ENCODE peak calls at places on chromosome 2, in eight cellular contexts. Z, I, K, F, D, C, U and G are unnamed samples.

GRCh38 chr2:55590810-55591440 is 26.5 kb downstream of the PPP4R3B start:
- DNase-seq in Z (peak), I (no peak), K (no peak), F (peak), D (no peak), C (no peak), U (no peak), G (no peak)

GRCh38 chr2:31197166-31197565 is 20.1 kb downstream of the CAPN14 start:
- DNase-seq in Z (no peak), I (no peak), K (peak), F (no peak), D (no peak), C (no peak), U (no peak), G (no peak)

GRCh38 chr2:190637331-190637734 is 11.6 kb upstream of the NAB1 start:
- DNase-seq in Z (peak), I (no peak), K (no peak), F (no peak), D (no peak), C (no peak), U (no peak), G (no peak)

GRCh38 chr2:120566331-120567035 is 169.2 kb upstream of the GLI2 start:
- DNase-seq in Z (peak), I (no peak), K (no peak), F (no peak), D (no peak), C (no peak), U (peak), G (no peak)

GRCh38 chr2:229407170-229407569 is 136.1 kb upstream of the PID1 start:
- DNase-seq in Z (peak), I (peak), K (no peak), F (no peak), D (no peak), C (no peak), U (peak), G (no peak)

GRCh38 chr2:10410001-10410671 is 38.0 kb downstream of the ODC1 start:
- DNase-seq in Z (no peak), I (no peak), K (no peak), F (peak), D (no peak), C (no peak), U (no peak), G (no peak)

GRCh38 chr2:56580242-56580641 is 396.5 kb downstream of the CCDC85A start:
- DNase-seq in Z (no peak), I (no peak), K (no peak), F (no peak), D (no peak), C (no peak), U (no peak), G (no peak)

GRCh38 chr2:28325567-28326468 is 66.8 kb upstream of the FOSL2 start:
- DNase-seq in Z (peak), I (no peak), K (no peak), F (peak), D (no peak), C (no peak), U (peak), G (no peak)

GRCh38 chr2:85680707-85681353 is 12.8 kb upstream of the SFTPB start:
- DNase-seq in Z (peak), I (no peak), K (peak), F (no peak), D (no peak), C (no peak), U (no peak), G (no peak)

GRCh38 chr2:217402622-217403383 is 542.9 kb upstream of the TNP1 start:
- DNase-seq in Z (peak), I (peak), K (no peak), F (no peak), D (no peak), C (no peak), U (no peak), G (no peak)

GRCh38 chr2:209371407-209371806 is 52.4 kb upstream of the MAP2 start:
- DNase-seq in Z (no peak), I (no peak), K (no peak), F (no peak), D (no peak), C (no peak), U (no peak), G (no peak)

GRCh38 chr2:1745171-1746023 is 1.1 kb upstream of the PXDN start:
- DNase-seq in Z (no peak), I (no peak), K (no peak), F (no peak), D (no peak), C (no peak), U (peak), G (no peak)

GRCh38 chr2:80304522-80304878 is at the start of gene LRRTM1:
- DNase-seq in Z (no peak), I (no peak), K (peak), F (no peak), D (peak), C (no peak), U (no peak), G (peak)

GRCh38 chr2:98277156-98277859 is 68.9 kb upstream of the CNGA3 start:
- DNase-seq in Z (no peak), I (no peak), K (no peak), F (peak), D (no peak), C (no peak), U (no peak), G (no peak)

GRCh38 chr2:99597616-99598015 is 107.8 kb upstream of the REV1 start:
- DNase-seq in Z (no peak), I (no peak), K (no peak), F (no peak), D (no peak), C (no peak), U (no peak), G (no peak)

GRCh38 chr2:60641866-60642788 is 88.7 kb upstream of the BCL11A start:
- DNase-seq in Z (peak), I (no peak), K (no peak), F (peak), D (no peak), C (no peak), U (no peak), G (no peak)

GRCh38 chr2:70936165-70936978 is 672 bp downstream of the ATP6V1B1 start:
- DNase-seq in Z (no peak), I (no peak), K (no peak), F (no peak), D (peak), C (no peak), U (no peak), G (no peak)

GRCh38 chr2:236642125-236642524 is 72.5 kb downstream of the ACKR3 start:
- DNase-seq in Z (no peak), I (no peak), K (no peak), F (no peak), D (no peak), C (no peak), U (no peak), G (no peak)

GRCh38 chr2:222976521-222977076 is 75.4 kb upstream of the KCNE4 start:
- DNase-seq in Z (peak), I (no peak), K (no peak), F (no peak), D (no peak), C (no peak), U (no peak), G (no peak)

GRCh38 chr2:151669585-151670081 is 64.6 kb downstream of the NEB start:
- DNase-seq in Z (peak), I (no peak), K (no peak), F (no peak), D (no peak), C (no peak), U (no peak), G (no peak)

GRCh38 chr2:105376789-105377231 is 22.0 kb downstream of the FHL2 start:
- DNase-seq in Z (no peak), I (no peak), K (no peak), F (no peak), D (no peak), C (no peak), U (no peak), G (no peak)

GRCh38 chr2:20052872-20053281 is 1.4 kb upstream of the LAPTM4A start:
- DNase-seq in Z (peak), I (peak), K (peak), F (no peak), D (no peak), C (no peak), U (no peak), G (no peak)

GRCh38 chr2:3512086-3512485 is 7.2 kb downstream of the ADI1 start:
- DNase-seq in Z (no peak), I (no peak), K (no peak), F (no peak), D (no peak), C (no peak), U (no peak), G (no peak)

GRCh38 chr2:136048886-136049832 is 63.7 kb upstream of the DARS1 start:
- DNase-seq in Z (no peak), I (no peak), K (no peak), F (no peak), D (no peak), C (no peak), U (no peak), G (no peak)

GRCh38 chr2:48829036-48829435 is 73.5 kb upstream of the LHCGR start:
- DNase-seq in Z (no peak), I (no peak), K (no peak), F (no peak), D (no peak), C (no peak), U (no peak), G (no peak)

GRCh38 chr2:128446049-128446811 is 127.6 kb upstream of the HS6ST1 start:
- DNase-seq in Z (no peak), I (peak), K (peak), F (no peak), D (no peak), C (peak), U (no peak), G (no peak)

DNA sequence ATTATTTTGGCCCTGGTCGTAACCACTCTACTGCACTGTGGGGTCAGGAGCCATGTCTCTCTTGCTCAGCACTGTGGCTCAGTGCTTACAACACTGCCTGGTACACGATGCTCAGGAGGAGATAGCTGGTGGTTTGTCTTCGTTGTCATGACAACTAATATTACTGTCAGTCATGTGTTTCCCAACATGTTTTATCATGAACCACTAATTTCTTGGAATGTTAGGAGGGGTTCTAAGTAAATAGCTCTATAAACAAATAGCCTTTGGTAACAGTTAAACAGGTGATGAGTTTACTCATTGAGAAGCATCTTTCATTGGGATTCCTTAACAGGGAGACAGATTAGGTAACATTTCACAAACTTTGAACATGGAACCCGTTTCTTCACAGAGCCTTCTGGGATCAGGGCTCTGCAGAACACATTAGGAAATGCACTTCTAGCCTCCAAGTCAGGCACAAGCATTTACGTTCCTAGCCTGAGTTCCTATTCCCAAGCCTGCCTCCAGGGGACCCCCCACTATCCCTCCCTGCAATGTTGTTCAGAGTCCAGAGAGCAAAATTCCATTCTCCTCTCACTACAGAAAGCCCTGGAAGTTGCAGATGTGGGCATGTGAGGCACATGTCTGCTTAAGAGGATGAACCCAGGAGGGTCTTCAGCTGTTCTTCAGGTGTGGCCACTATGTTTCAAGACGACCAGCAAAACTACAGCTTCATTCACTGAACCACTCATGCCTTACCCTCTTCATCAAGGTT is 6.4 kb upstream of the RBM44 start:
- DNase-seq in Z (peak), I (no peak), K (no peak), F (no peak), D (no peak), C (no peak), U (no peak), G (no peak)
- TF ChIP-seq CTCF in Z (no peak), I (no peak), K (peak), F (no peak), D (peak), C (no peak), U (no peak), G (peak)

DNA sequence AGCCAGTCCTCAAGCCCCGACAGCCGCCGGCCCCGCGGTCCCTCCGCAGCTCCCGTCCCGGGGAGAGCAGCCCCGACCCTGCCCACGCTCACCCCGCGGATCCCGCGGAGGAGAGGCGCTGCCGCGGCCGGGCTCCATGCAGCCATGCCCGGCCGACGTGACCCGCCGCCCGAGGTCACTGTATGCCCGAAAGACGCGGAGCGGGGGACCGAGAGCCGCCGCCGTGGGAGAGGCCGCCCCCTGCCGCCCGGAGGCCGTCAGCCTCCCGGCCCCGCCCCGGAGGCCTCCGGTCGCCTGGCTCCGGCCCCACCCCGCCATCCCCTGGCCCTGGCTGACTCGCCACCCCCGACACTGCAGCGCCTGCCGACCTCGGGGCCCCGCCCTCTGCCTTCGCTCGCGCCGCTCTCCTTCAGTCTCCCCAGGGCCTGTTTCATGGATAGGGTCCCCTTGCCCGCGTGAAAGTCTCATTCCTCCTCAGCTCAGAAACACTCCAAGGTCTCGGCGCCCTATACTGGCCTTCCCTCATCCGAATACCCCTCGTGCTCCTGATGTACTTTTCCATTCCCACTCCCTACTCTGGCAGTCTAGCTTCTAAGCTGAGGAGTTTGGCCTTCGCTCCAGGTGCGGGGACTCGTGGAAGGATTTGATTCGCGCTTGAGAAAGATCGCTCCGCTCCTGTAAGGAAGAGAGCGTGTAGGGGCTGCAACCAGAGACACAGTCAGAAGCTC is at the start of gene BOLA3:
- DNase-seq in Z (peak), I (peak), K (peak), F (peak), D (peak), C (peak), U (peak), G (peak)
- TF ChIP-seq CTCF in Z (peak), I (no peak), K (peak), F (peak), D (peak), C (peak), U (peak), G (peak)

GRCh38 chr2:220127311-220127710 is 499.9 kb downstream of the SLC4A3 start:
- DNase-seq in Z (no peak), I (no peak), K (no peak), F (no peak), D (no peak), C (no peak), U (no peak), G (no peak)
- TF ChIP-seq CTCF in Z (no peak), I (no peak), K (no peak), F (no peak), D (no peak), C (no peak), U (no peak), G (no peak)

DNA sequence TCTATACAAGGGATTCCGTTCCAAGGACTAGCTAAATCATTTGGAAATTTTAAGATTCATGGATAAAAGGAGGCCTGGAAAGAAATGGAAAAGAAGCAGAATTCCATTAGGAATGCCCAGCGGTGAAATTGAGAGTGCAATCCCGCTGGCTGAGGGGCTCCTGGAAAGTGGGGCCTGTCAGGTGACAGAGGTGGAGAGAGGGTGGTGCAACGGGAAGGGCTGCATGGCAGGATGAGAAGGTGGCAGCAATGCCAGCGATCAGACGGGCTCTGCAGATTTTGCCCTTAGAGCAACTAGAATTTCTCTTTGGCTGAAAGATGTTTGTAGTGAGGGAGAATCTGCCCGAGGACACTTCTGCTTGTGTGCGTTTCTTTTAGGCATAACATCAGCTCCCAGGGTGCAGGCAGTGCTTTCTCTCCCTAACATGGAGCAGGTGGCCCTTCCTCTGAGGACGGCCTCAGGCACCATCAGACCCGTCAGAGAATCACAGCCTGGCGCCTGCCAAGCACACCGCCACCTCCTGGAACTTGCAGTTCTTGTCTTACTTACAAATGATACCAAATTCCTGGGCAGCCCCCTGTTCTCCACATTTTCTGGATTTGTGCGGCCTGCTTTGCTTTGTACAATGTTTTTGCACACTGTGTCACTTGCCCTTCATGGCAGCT is 261.6 kb downstream of the NDUFA10 start:
- DNase-seq in Z (peak), I (no peak), K (peak), F (no peak), D (no peak), C (no peak), U (no peak), G (no peak)
- TF ChIP-seq CTCF in Z (no peak), I (no peak), K (no peak), F (no peak), D (peak), C (no peak), U (no peak), G (no peak)